ENCODE peak calls at places on chromosome 7, in six cellular contexts. T is T follicular helper cell; F is Right ventricle myocardium superior; U is amygdala; G is islet precursor cell; I is CD8-positive, alpha-beta memory T cell. D is an unnamed sample.

GRCh38 chr7:132472463-132473120 is 103.7 kb downstream of the PLXNA4 start:
- DNase-seq in T (no peak), F (peak), U (no peak), G (peak), I (no peak), D (no peak)

GRCh38 chr7:93992423-93993110 is 11.6 kb downstream of the BET1 start:
- DNase-seq in T (no peak), F (no peak), U (no peak), G (no peak), I (no peak), D (no peak)

GRCh38 chr7:123635551-123636359 is 19.9 kb upstream of the LMOD2 start:
- DNase-seq in T (no peak), F (no peak), U (no peak), G (no peak), I (no peak), D (no peak)

GRCh38 chr7:152959610-152960009 is 200.1 kb downstream of the ACTR3B start:
- DNase-seq in T (no peak), F (no peak), U (no peak), G (no peak), I (no peak), D (no peak)

GRCh38 chr7:22667562-22668239 is 59.3 kb upstream of the IL6 start:
- DNase-seq in T (no peak), F (no peak), U (no peak), G (peak), I (no peak), D (no peak)

GRCh38 chr7:21944616-21945373 is 904 bp downstream of the CDCA7L start:
- DNase-seq in T (peak), F (peak), U (no peak), G (peak), I (no peak), D (peak)

GRCh38 chr7:197413-198335 is 5.3 kb downstream of the FAM20C start:
- DNase-seq in T (no peak), F (no peak), U (no peak), G (no peak), I (no peak), D (no peak)

GRCh38 chr7:29955075-29955792 is 34.4 kb downstream of the SCRN1 start:
- DNase-seq in T (no peak), F (no peak), U (no peak), G (no peak), I (no peak), D (no peak)

GRCh38 chr7:31550432-31550831 is 36.5 kb downstream of the ITPRID1 start:
- DNase-seq in T (no peak), F (no peak), U (no peak), G (no peak), I (no peak), D (no peak)

GRCh38 chr7:77738871-77739270 is 42.6 kb downstream of the RSBN1L start:
- DNase-seq in T (no peak), F (no peak), U (no peak), G (peak), I (no peak), D (no peak)

GRCh38 chr7:72003236-72003635 is 408.9 kb downstream of the CALN1 start:
- DNase-seq in T (no peak), F (no peak), U (no peak), G (no peak), I (no peak), D (no peak)

GRCh38 chr7:40763319-40764287 is 628.8 kb downstream of the SUGCT start:
- DNase-seq in T (no peak), F (no peak), U (no peak), G (no peak), I (no peak), D (no peak)

GRCh38 chr7:96636342-96636865 is 73.2 kb downstream of the SEM1 start:
- DNase-seq in T (no peak), F (no peak), U (no peak), G (no peak), I (no peak), D (no peak)

GRCh38 chr7:131011976-131012375 is 278.0 kb upstream of the KLF14 start:
- DNase-seq in T (no peak), F (no peak), U (no peak), G (no peak), I (no peak), D (no peak)

GRCh38 chr7:127905491-127906330 is 125.5 kb downstream of the LRRC4 start:
- DNase-seq in T (no peak), F (no peak), U (no peak), G (peak), I (no peak), D (no peak)

GRCh38 chr7:31100870-31101269 is 48.8 kb downstream of the ADCYAP1R1 start:
- DNase-seq in T (no peak), F (no peak), U (no peak), G (peak), I (no peak), D (no peak)

GRCh38 chr7:81743201-81743600 is 26.6 kb downstream of the HGF start:
- DNase-seq in T (no peak), F (no peak), U (no peak), G (no peak), I (no peak), D (no peak)

GRCh38 chr7:120951309-120951706 is 731 bp downstream of the ING3 start:
- DNase-seq in T (no peak), F (no peak), U (no peak), G (no peak), I (no peak), D (no peak)

GRCh38 chr7:62361-63116 is 129.8 kb upstream of the FAM20C start:
- DNase-seq in T (no peak), F (peak), U (no peak), G (no peak), I (no peak), D (no peak)

GRCh38 chr7:51369746-51370145 is 53.1 kb upstream of the COBL start:
- DNase-seq in T (no peak), F (no peak), U (no peak), G (no peak), I (no peak), D (no peak)

GRCh38 chr7:131052285-131052942 is 275.3 kb upstream of the MKLN1 start:
- DNase-seq in T (no peak), F (no peak), U (no peak), G (no peak), I (no peak), D (no peak)

GRCh38 chr7:2046581-2047271 is 186.0 kb downstream of the MAD1L1 start:
- DNase-seq in T (no peak), F (peak), U (no peak), G (peak), I (no peak), D (no peak)

GRCh38 chr7:96388620-96389383 is 66.9 kb upstream of the SLC25A13 start:
- DNase-seq in T (no peak), F (no peak), U (no peak), G (peak), I (no peak), D (no peak)

GRCh38 chr7:41879113-41879385 is 176.2 kb upstream of the INHBA start:
- DNase-seq in T (no peak), F (no peak), U (no peak), G (peak), I (no peak), D (no peak)

GRCh38 chr7:146115665-146116451 is 743 bp upstream of the CNTNAP2 start:
- DNase-seq in T (no peak), F (peak), U (peak), G (peak), I (no peak), D (no peak)

GRCh38 chr7:100152404-100152803 is 3.7 kb downstream of the LAMTOR4 start:
- DNase-seq in T (no peak), F (no peak), U (no peak), G (no peak), I (no peak), D (peak)

GRCh38 chr7:92631067-92631829 is 41.1 kb upstream of the FAM133B start:
- DNase-seq in T (no peak), F (no peak), U (no peak), G (no peak), I (no peak), D (no peak)

GRCh38 chr7:98215561-98216495 is 4.6 kb downstream of the BHLHA15 start:
- DNase-seq in T (no peak), F (peak), U (no peak), G (no peak), I (no peak), D (no peak)

GRCh38 chr7:149799397-149800168 is 26.2 kb upstream of the ZNF467 start:
- DNase-seq in T (peak), F (peak), U (no peak), G (no peak), I (peak), D (peak)